ENCODE peak calls at places on chromosomes 3 and 15, in seven cellular contexts. One of them, this sample, is unnamed.

GRCh38 chr3:24348348-24348747 is 146.3 kb downstream of the THRB start:
- DNase-seq in NCI-H345: no peak
- DNase-seq in tibial artery: no peak
- DNase-seq in SIG-M5: no peak
- DNase-seq in fibroblast of the conjunctiva: no peak
- DNase-seq in suprapubic skin: no peak
- DNase-seq in Daoy: no peak
- DNase-seq in this sample: no peak

GRCh38 chr3:39569095-39569494 is 101.6 kb downstream of the MOBP start:
- DNase-seq in NCI-H345: no peak
- DNase-seq in tibial artery: no peak
- DNase-seq in SIG-M5: no peak
- DNase-seq in fibroblast of the conjunctiva: no peak
- DNase-seq in suprapubic skin: no peak
- DNase-seq in Daoy: no peak
- DNase-seq in this sample: no peak

GRCh38 chr3:192422321-192422997 is 304.9 kb downstream of the FGF12 start:
- DNase-seq in NCI-H345: no peak
- DNase-seq in tibial artery: no peak
- DNase-seq in SIG-M5: no peak
- DNase-seq in fibroblast of the conjunctiva: no peak
- DNase-seq in suprapubic skin: no peak
- DNase-seq in Daoy: peak; percentile 57
- DNase-seq in this sample: peak; percentile 65

GRCh38 chr15:28992340-28992864 is 106.6 kb downstream of the APBA2 start:
- DNase-seq in NCI-H345: no peak
- DNase-seq in tibial artery: no peak
- DNase-seq in SIG-M5: no peak
- DNase-seq in fibroblast of the conjunctiva: no peak
- DNase-seq in suprapubic skin: no peak
- DNase-seq in Daoy: no peak
- DNase-seq in this sample: no peak

GRCh38 chr3:39819517-39820298 is 10.3 kb downstream of the MYRIP start:
- DNase-seq in NCI-H345: no peak
- DNase-seq in tibial artery: no peak
- DNase-seq in SIG-M5: no peak
- DNase-seq in fibroblast of the conjunctiva: no peak
- DNase-seq in suprapubic skin: no peak
- DNase-seq in Daoy: no peak
- DNase-seq in this sample: no peak

GRCh38 chr3:129967761-129968160 is 6.8 kb upstream of the TRH start:
- DNase-seq in NCI-H345: no peak
- DNase-seq in tibial artery: no peak
- DNase-seq in SIG-M5: no peak
- DNase-seq in fibroblast of the conjunctiva: no peak
- DNase-seq in suprapubic skin: no peak
- DNase-seq in Daoy: no peak
- DNase-seq in this sample: no peak

GRCh38 chr3:129226374-129226773 is 23.0 kb upstream of the COPG1 start:
- DNase-seq in NCI-H345: no peak
- DNase-seq in tibial artery: peak; percentile 82
- DNase-seq in SIG-M5: no peak
- DNase-seq in fibroblast of the conjunctiva: peak; percentile 70
- DNase-seq in suprapubic skin: peak; percentile 90
- DNase-seq in Daoy: peak; percentile 95
- DNase-seq in this sample: peak; percentile 98

GRCh38 chr15:37134699-37135131 is 34.4 kb upstream of the MEIS2 start:
- DNase-seq in NCI-H345: peak; percentile 22
- DNase-seq in tibial artery: no peak
- DNase-seq in SIG-M5: no peak
- DNase-seq in fibroblast of the conjunctiva: peak; percentile 16
- DNase-seq in suprapubic skin: no peak
- DNase-seq in Daoy: peak; percentile 35
- DNase-seq in this sample: peak; percentile 57

GRCh38 chr3:36206936-36207620 is 173.2 kb upstream of the STAC start:
- DNase-seq in NCI-H345: no peak
- DNase-seq in tibial artery: no peak
- DNase-seq in SIG-M5: no peak
- DNase-seq in fibroblast of the conjunctiva: no peak
- DNase-seq in suprapubic skin: no peak
- DNase-seq in Daoy: no peak
- DNase-seq in this sample: no peak

GRCh38 chr3:148790841-148791240 is 36.8 kb upstream of the CPB1 start:
- DNase-seq in NCI-H345: no peak
- DNase-seq in tibial artery: peak; percentile 70
- DNase-seq in SIG-M5: no peak
- DNase-seq in fibroblast of the conjunctiva: no peak
- DNase-seq in suprapubic skin: no peak
- DNase-seq in Daoy: no peak
- DNase-seq in this sample: peak; percentile 2

GRCh38 chr15:99437315-99438221 is 128.2 kb upstream of the MEF2A start:
- DNase-seq in NCI-H345: no peak
- DNase-seq in tibial artery: peak; percentile 28
- DNase-seq in SIG-M5: no peak
- DNase-seq in fibroblast of the conjunctiva: no peak
- DNase-seq in suprapubic skin: peak; percentile 73
- DNase-seq in Daoy: no peak
- DNase-seq in this sample: no peak

GRCh38 chr3:186413615-186414415 is 51.8 kb upstream of the DGKG start:
- DNase-seq in NCI-H345: peak; percentile 98
- DNase-seq in tibial artery: peak; percentile 66
- DNase-seq in SIG-M5: no peak
- DNase-seq in fibroblast of the conjunctiva: no peak
- DNase-seq in suprapubic skin: no peak
- DNase-seq in Daoy: peak; percentile 21
- DNase-seq in this sample: peak; percentile 15

GRCh38 chr15:38486946-38487345 is 33.0 kb downstream of the FAM98B start:
- DNase-seq in NCI-H345: no peak
- DNase-seq in tibial artery: no peak
- DNase-seq in SIG-M5: no peak
- DNase-seq in fibroblast of the conjunctiva: no peak
- DNase-seq in suprapubic skin: no peak
- DNase-seq in Daoy: no peak
- DNase-seq in this sample: no peak

GRCh38 chr3:167983583-167983982 is 112.1 kb downstream of the GOLIM4 start:
- DNase-seq in NCI-H345: no peak
- DNase-seq in tibial artery: no peak
- DNase-seq in SIG-M5: no peak
- DNase-seq in fibroblast of the conjunctiva: no peak
- DNase-seq in suprapubic skin: no peak
- DNase-seq in Daoy: no peak
- DNase-seq in this sample: no peak

GRCh38 chr3:49666592-49666991 is 7.6 kb upstream of the APEH start:
- DNase-seq in NCI-H345: no peak
- DNase-seq in tibial artery: no peak
- DNase-seq in SIG-M5: no peak
- DNase-seq in fibroblast of the conjunctiva: no peak
- DNase-seq in suprapubic skin: no peak
- DNase-seq in Daoy: peak; percentile 13
- DNase-seq in this sample: peak; percentile 43

This sample was measured in RPMI7951.